ENCODE peak calls at places on chromosomes 12 and 14, in four cellular contexts. W is GM13977, J is Kasumi-1, I is lower leg skin. E is an unnamed sample.

GRCh38 chr12:18700254-18700653 is 37.6 kb downstream of the PLCZ1 start:
- DNase-seq in W (no peak), J (no peak), I (peak), E (no peak)

GRCh38 chr14:53327716-53328115 is 174.6 kb upstream of the DDHD1 start:
- DNase-seq in W (no peak), J (no peak), I (no peak), E (no peak)

GRCh38 chr14:103016071-103016470 is 41.3 kb downstream of the CDC42BPB start:
- DNase-seq in W (no peak), J (no peak), I (no peak), E (no peak)

GRCh38 chr14:42523656-42524055 is 917.0 kb downstream of the LRFN5 start:
- DNase-seq in W (peak), J (no peak), I (no peak), E (peak)

GRCh38 chr12:7142057-7142644 is 12.0 kb downstream of the CLSTN3 start:
- DNase-seq in W (peak), J (peak), I (no peak), E (peak)

GRCh38 chr14:55170526-55170925 is 20.9 kb downstream of the DLGAP5 start:
- DNase-seq in W (no peak), J (no peak), I (no peak), E (no peak)

GRCh38 chr14:33352821-33353220 is 414.1 kb downstream of the NPAS3 start:
- DNase-seq in W (no peak), J (no peak), I (no peak), E (no peak)

GRCh38 chr12:98686603-98687002 is 41.5 kb downstream of the APAF1 start:
- DNase-seq in W (no peak), J (no peak), I (no peak), E (no peak)

GRCh38 chr12:119704065-119704747 is 36.3 kb downstream of the PRKAB1 start:
- DNase-seq in W (no peak), J (no peak), I (no peak), E (no peak)

GRCh38 chr12:3727877-3728632 is 24.9 kb downstream of the CRACR2A start:
- DNase-seq in W (peak), J (peak), I (no peak), E (peak)

GRCh38 chr14:50871914-50872732 is at the start of gene ABHD12B:
- DNase-seq in W (no peak), J (no peak), I (no peak), E (no peak)

GRCh38 chr12:10562306-10562933 is 51.0 kb downstream of the MAGOHB start:
- DNase-seq in W (peak), J (peak), I (no peak), E (peak)

GRCh38 chr14:101072070-101072469 is 168.5 kb upstream of the RTL1 start:
- DNase-seq in W (no peak), J (no peak), I (no peak), E (no peak)

GRCh38 chr12:57046947-57047890 is 2.7 kb downstream of the MYO1A start:
- DNase-seq in W (no peak), J (peak), I (no peak), E (no peak)

GRCh38 chr14:90140298-90140955 is 78.6 kb downstream of the KCNK13 start:
- DNase-seq in W (no peak), J (no peak), I (no peak), E (no peak)

GRCh38 chr12:51759175-51759574 is 89.3 kb downstream of the FIGNL2 start:
- DNase-seq in W (no peak), J (no peak), I (no peak), E (no peak)

GRCh38 chr12:119020377-119021360 is 39.3 kb downstream of the SRRM4 start:
- DNase-seq in W (peak), J (no peak), I (no peak), E (peak)

GRCh38 chr12:132275631-132276030 is 53.8 kb downstream of the GALNT9 start:
- DNase-seq in W (no peak), J (no peak), I (no peak), E (no peak)

GRCh38 chr12:49893753-49894752 is 9.6 kb downstream of the FAIM2 start:
- DNase-seq in W (no peak), J (no peak), I (no peak), E (peak)

GRCh38 chr12:93025145-93026103 is 96.3 kb upstream of the EEA1 start:
- DNase-seq in W (peak), J (peak), I (no peak), E (peak)

GRCh38 chr12:109729837-109730200 is 16.2 kb downstream of the FAM222A start:
- DNase-seq in W (no peak), J (no peak), I (no peak), E (no peak)

GRCh38 chr12:31234955-31235867 is 90.7 kb downstream of the SINHCAF start:
- DNase-seq in W (no peak), J (no peak), I (no peak), E (peak)

GRCh38 chr12:50032516-50033316 is 7.4 kb upstream of the RACGAP1 start:
- DNase-seq in W (no peak), J (peak), I (no peak), E (peak)

GRCh38 chr12:103181366-103182152 is 224.1 kb downstream of the ASCL1 start:
- DNase-seq in W (peak), J (peak), I (no peak), E (peak)

GRCh38 chr14:36976571-36977023 is 195.8 kb downstream of the SLC25A21 start:
- DNase-seq in W (no peak), J (no peak), I (no peak), E (peak)

GRCh38 chr12:24838531-24838950 is 110.4 kb downstream of the BCAT1 start:
- DNase-seq in W (no peak), J (peak), I (peak), E (peak)